ENCODE peak calls at places on chromosomes 7 and 10, in six cellular contexts. One of them, this sample, is unnamed.

GRCh38 chr7:80186721-80187120 is 52.1 kb downstream of the GNAI1 start:
- DNase-seq in AG04450: no peak
- DNase-seq in GM10248: no peak
- DNase-seq in HepG2: no peak
- DNase-seq in K562: no peak
- DNase-seq in transverse colon: no peak
- DNase-seq in this sample: no peak

GRCh38 chr7:2444476-2444875 is 31.7 kb downstream of the GRIFIN start:
- DNase-seq in AG04450: peak
- DNase-seq in GM10248: no peak
- DNase-seq in HepG2: no peak
- DNase-seq in K562: peak
- DNase-seq in transverse colon: no peak
- DNase-seq in this sample: no peak

GRCh38 chr10:16646474-16647059 is 124.9 kb upstream of the C1QL3 start:
- DNase-seq in AG04450: no peak
- DNase-seq in GM10248: no peak
- DNase-seq in HepG2: no peak
- DNase-seq in K562: no peak
- DNase-seq in transverse colon: no peak
- DNase-seq in this sample: no peak

GRCh38 chr10:97869091-97870042 is 19.7 kb downstream of the GOLGA7B start:
- DNase-seq in AG04450: peak
- DNase-seq in GM10248: peak
- DNase-seq in HepG2: peak
- DNase-seq in K562: peak
- DNase-seq in transverse colon: peak
- DNase-seq in this sample: peak

GRCh38 chr7:74544706-74545469 is 91.2 kb downstream of the GTF2IRD1 start:
- DNase-seq in AG04450: peak
- DNase-seq in GM10248: peak
- DNase-seq in HepG2: peak
- DNase-seq in K562: peak
- DNase-seq in transverse colon: peak
- DNase-seq in this sample: peak

GRCh38 chr7:128215739-128216138 is 25.3 kb upstream of the LEP start:
- DNase-seq in AG04450: no peak
- DNase-seq in GM10248: no peak
- DNase-seq in HepG2: no peak
- DNase-seq in K562: no peak
- DNase-seq in transverse colon: no peak
- DNase-seq in this sample: no peak

GRCh38 chr10:130021373-130021950 is 57.4 kb upstream of the EBF3 start:
- DNase-seq in AG04450: peak
- DNase-seq in GM10248: no peak
- DNase-seq in HepG2: no peak
- DNase-seq in K562: no peak
- DNase-seq in transverse colon: no peak
- DNase-seq in this sample: no peak

GRCh38 chr7:46710927-46711326 is 789.9 kb upstream of the IGFBP3 start:
- DNase-seq in AG04450: no peak
- DNase-seq in GM10248: no peak
- DNase-seq in HepG2: no peak
- DNase-seq in K562: no peak
- DNase-seq in transverse colon: no peak
- DNase-seq in this sample: no peak

GRCh38 chr7:109964780-109965179 is 1126.1 kb upstream of the LRRN3 start:
- DNase-seq in AG04450: no peak
- DNase-seq in GM10248: no peak
- DNase-seq in HepG2: no peak
- DNase-seq in K562: no peak
- DNase-seq in transverse colon: no peak
- DNase-seq in this sample: no peak

GRCh38 chr7:75758491-75758890 is 13.5 kb downstream of the CCL26 start:
- DNase-seq in AG04450: no peak
- DNase-seq in GM10248: no peak
- DNase-seq in HepG2: no peak
- DNase-seq in K562: no peak
- DNase-seq in transverse colon: no peak
- DNase-seq in this sample: no peak

GRCh38 chr10:24849537-24850299 is 102.7 kb downstream of the PRTFDC1 start:
- DNase-seq in AG04450: no peak
- DNase-seq in GM10248: no peak
- DNase-seq in HepG2: no peak
- DNase-seq in K562: no peak
- DNase-seq in transverse colon: no peak
- DNase-seq in this sample: no peak

GRCh38 chr7:22129819-22130580 is 184.3 kb upstream of the CDCA7L start:
- DNase-seq in AG04450: no peak
- DNase-seq in GM10248: no peak
- DNase-seq in HepG2: no peak
- DNase-seq in K562: no peak
- DNase-seq in transverse colon: no peak
- DNase-seq in this sample: no peak

GRCh38 chr10:43196131-43196980 is 58.1 kb downstream of the CSGALNACT2 start:
- DNase-seq in AG04450: no peak
- DNase-seq in GM10248: peak
- DNase-seq in HepG2: no peak
- DNase-seq in K562: no peak
- DNase-seq in transverse colon: no peak
- DNase-seq in this sample: no peak

GRCh38 chr7:48471206-48471605 is 299.9 kb downstream of the ABCA13 start:
- DNase-seq in AG04450: no peak
- DNase-seq in GM10248: no peak
- DNase-seq in HepG2: no peak
- DNase-seq in K562: no peak
- DNase-seq in transverse colon: no peak
- DNase-seq in this sample: no peak

GRCh38 chr7:152866125-152866524 is 106.6 kb downstream of the ACTR3B start:
- DNase-seq in AG04450: peak
- DNase-seq in GM10248: no peak
- DNase-seq in HepG2: no peak
- DNase-seq in K562: no peak
- DNase-seq in transverse colon: no peak
- DNase-seq in this sample: no peak

GRCh38 chr7:14207154-14207553 is 217.7 kb upstream of the ETV1 start:
- DNase-seq in AG04450: no peak
- DNase-seq in GM10248: no peak
- DNase-seq in HepG2: no peak
- DNase-seq in K562: no peak
- DNase-seq in transverse colon: no peak
- DNase-seq in this sample: no peak

GRCh38 chr10:34598972-34599371 is 216.1 kb downstream of the PARD3 start:
- DNase-seq in AG04450: peak
- DNase-seq in GM10248: no peak
- DNase-seq in HepG2: no peak
- DNase-seq in K562: no peak
- DNase-seq in transverse colon: no peak
- DNase-seq in this sample: no peak

GRCh38 chr10:110358869-110359629 is 54.3 kb upstream of the SMNDC1 start:
- DNase-seq in AG04450: no peak
- DNase-seq in GM10248: no peak
- DNase-seq in HepG2: no peak
- DNase-seq in K562: no peak
- DNase-seq in transverse colon: no peak
- DNase-seq in this sample: no peak

GRCh38 chr7:50207251-50207564 is 97.3 kb upstream of the IKZF1 start:
- DNase-seq in AG04450: no peak
- DNase-seq in GM10248: no peak
- DNase-seq in HepG2: no peak
- DNase-seq in K562: no peak
- DNase-seq in transverse colon: no peak
- DNase-seq in this sample: no peak

GRCh38 chr10:26931223-26931622 is 70.5 kb upstream of the ABI1 start:
- DNase-seq in AG04450: no peak
- DNase-seq in GM10248: peak
- DNase-seq in HepG2: peak
- DNase-seq in K562: peak
- DNase-seq in transverse colon: peak
- DNase-seq in this sample: peak

DNA sequence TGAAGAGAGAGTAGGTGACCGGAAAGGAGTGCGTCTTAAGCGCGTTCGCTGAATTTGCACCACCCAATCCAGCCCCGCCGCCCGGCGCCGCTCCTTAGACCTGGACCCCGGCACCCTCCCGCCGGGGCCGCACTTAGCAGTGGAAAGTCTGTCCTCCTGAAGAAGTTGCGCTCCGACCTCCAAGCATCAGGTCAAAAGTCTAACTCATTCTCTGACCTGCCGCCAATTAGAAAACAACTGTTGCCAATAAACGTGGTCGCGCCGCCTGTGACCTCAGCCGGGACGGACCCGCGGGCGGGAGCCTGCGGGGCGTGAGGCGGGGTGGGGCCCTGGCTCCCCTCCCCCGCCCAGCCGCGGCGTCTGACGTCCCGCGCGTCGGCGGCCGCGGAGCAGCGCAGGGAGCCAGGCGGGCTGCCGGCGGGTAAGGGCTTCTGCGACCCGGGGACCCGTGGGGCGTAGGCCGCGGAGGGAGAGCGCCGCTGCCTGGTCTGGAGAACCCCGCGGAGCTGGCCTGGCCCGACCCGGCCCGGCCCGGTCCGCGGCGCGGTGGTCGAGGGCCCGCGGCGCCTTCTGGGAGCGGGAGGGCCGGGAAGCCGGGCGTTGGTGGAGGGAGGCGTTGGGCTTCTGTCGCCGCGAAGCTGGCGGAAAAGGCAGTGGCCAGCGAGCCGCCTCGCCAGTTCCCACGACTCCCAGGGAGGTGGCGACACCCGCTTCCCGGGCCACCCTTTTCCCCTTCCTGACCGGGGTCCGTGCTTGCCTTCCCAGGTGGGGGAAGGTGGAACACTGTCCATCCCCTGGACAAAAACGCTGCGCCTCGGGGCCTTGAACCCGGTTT is at the start of gene BCAP29:
- DNase-seq in AG04450: no peak
- DNase-seq in GM10248: peak
- DNase-seq in HepG2: peak
- DNase-seq in K562: peak
- DNase-seq in transverse colon: peak
- DNase-seq in this sample: peak
- TF ChIP-seq CTCF in AG04450: no peak
- TF ChIP-seq CTCF in GM10248: no peak
- TF ChIP-seq CTCF in HepG2: peak
- TF ChIP-seq CTCF in K562: peak
- TF ChIP-seq CTCF in transverse colon: no peak
- TF ChIP-seq CTCF in this sample: no peak

GRCh38 chr10:31947144-31947926 is 18.7 kb upstream of the ARHGAP12 start:
- DNase-seq in AG04450: peak
- DNase-seq in GM10248: peak
- DNase-seq in HepG2: peak
- DNase-seq in K562: no peak
- DNase-seq in transverse colon: no peak
- DNase-seq in this sample: no peak
- TF ChIP-seq CTCF in AG04450: no peak
- TF ChIP-seq CTCF in GM10248: no peak
- TF ChIP-seq CTCF in HepG2: peak
- TF ChIP-seq CTCF in K562: peak
- TF ChIP-seq CTCF in transverse colon: peak
- TF ChIP-seq CTCF in this sample: no peak

GRCh38 chr10:100927266-100927665 is 14.5 kb downstream of the SLF2 start:
- DNase-seq in AG04450: no peak
- DNase-seq in GM10248: no peak
- DNase-seq in HepG2: no peak
- DNase-seq in K562: no peak
- DNase-seq in transverse colon: no peak
- DNase-seq in this sample: no peak

GRCh38 chr10:100934084-100934659 is 21.4 kb downstream of the SLF2 start:
- DNase-seq in AG04450: no peak
- DNase-seq in GM10248: peak
- DNase-seq in HepG2: peak
- DNase-seq in K562: peak
- DNase-seq in transverse colon: no peak
- DNase-seq in this sample: peak

GRCh38 chr10:100928039-100928438 is 15.3 kb downstream of the SLF2 start:
- DNase-seq in AG04450: no peak
- DNase-seq in GM10248: no peak
- DNase-seq in HepG2: no peak
- DNase-seq in K562: no peak
- DNase-seq in transverse colon: no peak
- DNase-seq in this sample: no peak

GRCh38 chr10:100930368-100930767 is 17.6 kb downstream of the SLF2 start:
- DNase-seq in AG04450: no peak
- DNase-seq in GM10248: no peak
- DNase-seq in HepG2: peak
- DNase-seq in K562: no peak
- DNase-seq in transverse colon: no peak
- DNase-seq in this sample: no peak
- TF ChIP-seq CTCF in AG04450: peak
- TF ChIP-seq CTCF in GM10248: no peak
- TF ChIP-seq CTCF in HepG2: peak
- TF ChIP-seq CTCF in K562: no peak
- TF ChIP-seq CTCF in transverse colon: no peak
- TF ChIP-seq CTCF in this sample: no peak

GRCh38 chr7:121563177-121563576 is 167.1 kb upstream of the FAM3C start:
- DNase-seq in AG04450: no peak
- DNase-seq in GM10248: no peak
- DNase-seq in HepG2: no peak
- DNase-seq in K562: no peak
- DNase-seq in transverse colon: no peak
- DNase-seq in this sample: peak
- TF ChIP-seq CTCF in AG04450: peak
- TF ChIP-seq CTCF in GM10248: no peak
- TF ChIP-seq CTCF in HepG2: no peak
- TF ChIP-seq CTCF in K562: no peak
- TF ChIP-seq CTCF in transverse colon: no peak
- TF ChIP-seq CTCF in this sample: peak

GRCh38 chr10:86523348-86523747 is 1.8 kb upstream of the WAPL start:
- DNase-seq in AG04450: no peak
- DNase-seq in GM10248: no peak
- DNase-seq in HepG2: peak
- DNase-seq in K562: peak
- DNase-seq in transverse colon: no peak
- DNase-seq in this sample: no peak
- TF ChIP-seq CTCF in AG04450: peak
- TF ChIP-seq CTCF in GM10248: peak
- TF ChIP-seq CTCF in HepG2: peak
- TF ChIP-seq CTCF in K562: peak
- TF ChIP-seq CTCF in transverse colon: peak
- TF ChIP-seq CTCF in this sample: no peak

This sample was measured in endothelial cell.